ENCODE peak calls at places on chromosomes 16 and 17, in five cellular contexts. One of them, this sample, is unnamed.

GRCh38 chr17:59853168-59853918 is 39.4 kb downstream of the TUBD1 start:
- DNase-seq in mammary epithelial cell: peak
- DNase-seq in astrocyte: peak
- DNase-seq in naive thymus-derived CD8-positive, alpha-beta T cell: no peak
- DNase-seq in heart right ventricle: no peak
- DNase-seq in this sample: peak

GRCh38 chr17:34987232-34987631 is 6.9 kb downstream of the LIG3 start:
- DNase-seq in heart right ventricle: no peak
- DNase-seq in astrocyte: no peak
- DNase-seq in mammary epithelial cell: no peak
- DNase-seq in naive thymus-derived CD8-positive, alpha-beta T cell: no peak
- DNase-seq in this sample: no peak

GRCh38 chr17:2580156-2580555 is 13.3 kb upstream of the PAFAH1B1 start:
- DNase-seq in heart right ventricle: no peak
- DNase-seq in astrocyte: no peak
- DNase-seq in naive thymus-derived CD8-positive, alpha-beta T cell: no peak
- DNase-seq in mammary epithelial cell: no peak
- DNase-seq in this sample: no peak

GRCh38 chr17:72726936-72727335 is 365.6 kb downstream of the SLC39A11 start:
- DNase-seq in mammary epithelial cell: peak
- DNase-seq in astrocyte: no peak
- DNase-seq in heart right ventricle: no peak
- DNase-seq in naive thymus-derived CD8-positive, alpha-beta T cell: peak
- DNase-seq in this sample: peak

GRCh38 chr17:4205917-4206316 is 57.9 kb downstream of the ANKFY1 start:
- DNase-seq in naive thymus-derived CD8-positive, alpha-beta T cell: no peak
- DNase-seq in heart right ventricle: no peak
- DNase-seq in astrocyte: no peak
- DNase-seq in mammary epithelial cell: no peak
- DNase-seq in this sample: no peak

GRCh38 chr17:17391575-17392370 is 85.0 kb upstream of the MED9 start:
- DNase-seq in astrocyte: peak
- DNase-seq in mammary epithelial cell: peak
- DNase-seq in heart right ventricle: no peak
- DNase-seq in naive thymus-derived CD8-positive, alpha-beta T cell: peak
- DNase-seq in this sample: no peak

GRCh38 chr16:8727084-8727590 is 52.7 kb downstream of the ABAT start:
- DNase-seq in heart right ventricle: no peak
- DNase-seq in mammary epithelial cell: no peak
- DNase-seq in naive thymus-derived CD8-positive, alpha-beta T cell: no peak
- DNase-seq in astrocyte: no peak
- DNase-seq in this sample: no peak

GRCh38 chr17:5580367-5580766 is 3.9 kb downstream of the NLRP1 start:
- DNase-seq in heart right ventricle: no peak
- DNase-seq in mammary epithelial cell: no peak
- DNase-seq in naive thymus-derived CD8-positive, alpha-beta T cell: no peak
- DNase-seq in astrocyte: peak
- DNase-seq in this sample: peak

GRCh38 chr16:8660841-8661301 is 13.5 kb upstream of the ABAT start:
- DNase-seq in astrocyte: peak
- DNase-seq in naive thymus-derived CD8-positive, alpha-beta T cell: no peak
- DNase-seq in heart right ventricle: peak
- DNase-seq in mammary epithelial cell: peak
- DNase-seq in this sample: peak

GRCh38 chr17:57726213-57726612 is 18.9 kb downstream of the CCDC182 start:
- DNase-seq in mammary epithelial cell: no peak
- DNase-seq in astrocyte: no peak
- DNase-seq in heart right ventricle: no peak
- DNase-seq in naive thymus-derived CD8-positive, alpha-beta T cell: no peak
- DNase-seq in this sample: no peak